ENCODE peak calls at places on chromosome 22, in five cellular contexts. H is IMR-90, J is upper lobe of left lung, O is stomach, E is transverse colon. R is an unnamed sample.

GRCh38 chr22:45842141-45842831 is 134.7 kb downstream of the WNT7B start:
- DNase-seq in H (peak; percentile 77), O (no peak), J (no peak), E (no peak), R (no peak)

GRCh38 chr22:38317995-38318715 is 922 bp upstream of the CSNK1E start:
- DNase-seq in H (peak; percentile 93), E (peak; percentile 85), J (no peak), O (peak; percentile 71), R (peak; percentile 58)

GRCh38 chr22:29511126-29511854 is 31.3 kb downstream of the NEFH start:
- DNase-seq in O (no peak), E (no peak), J (no peak), H (no peak), R (no peak)

GRCh38 chr22:45974498-45974897 is 2.5 kb downstream of the WNT7B start:
- DNase-seq in O (no peak), E (no peak), J (peak; percentile 58), H (no peak), R (no peak)

GRCh38 chr22:39097098-39098020 is at the start of gene APOBEC3H:
- DNase-seq in H (no peak), O (no peak), E (peak; percentile 41), J (peak; percentile 77), R (no peak)

GRCh38 chr22:48704335-48704734 is 1123.3 kb downstream of the BRD1 start:
- DNase-seq in H (no peak), E (no peak), J (peak; percentile 28), O (no peak), R (peak; percentile 26)

GRCh38 chr22:36360871-36361383 is 26.8 kb downstream of the MYH9 start:
- DNase-seq in O (no peak), E (no peak), J (no peak), H (peak; percentile 76), R (no peak)

GRCh38 chr22:24816841-24817240 is 10.8 kb downstream of the SGSM1 start:
- DNase-seq in H (no peak), O (no peak), E (peak; percentile 19), J (no peak), R (no peak)

GRCh38 chr22:46162771-46163170 is 12.4 kb downstream of the PPARA start:
- DNase-seq in E (no peak), J (no peak), H (no peak), O (peak; percentile 68), R (peak; percentile 79)

GRCh38 chr22:40256501-40256900 is 78.8 kb downstream of the TNRC6B start:
- DNase-seq in O (no peak), E (no peak), J (no peak), H (no peak), R (no peak)

GRCh38 chr22:21902296-21903087 is 35.0 kb upstream of the MAPK1 start:
- DNase-seq in H (no peak), E (no peak), J (no peak), O (no peak), R (peak; percentile 7)

GRCh38 chr22:35410663-35411034 is 10.7 kb downstream of the MCM5 start:
- DNase-seq in O (no peak), J (no peak), H (no peak), E (no peak), R (no peak)

GRCh38 chr22:38753894-38754246 is 1.9 kb downstream of the SUN2 start:
- DNase-seq in H (no peak), E (no peak), O (no peak), J (no peak), R (peak; percentile 77)

GRCh38 chr22:45535400-45535799 is 32.7 kb downstream of the FBLN1 start:
- DNase-seq in O (no peak), J (no peak), E (no peak), H (no peak), R (no peak)

GRCh38 chr22:46019351-46019750 is 42.4 kb upstream of the WNT7B start:
- DNase-seq in H (no peak), E (peak; percentile 3), O (no peak), J (no peak), R (peak; percentile 18)

GRCh38 chr22:44024288-44024908 is at the start of gene PARVB:
- DNase-seq in H (no peak), E (peak; percentile 17), O (no peak), J (peak; percentile 91), R (peak; percentile 65)

GRCh38 chr22:30565341-30565740 is 9.1 kb downstream of the GAL3ST1 start:
- DNase-seq in O (no peak), J (no peak), H (peak; percentile 16), E (no peak), R (no peak)

GRCh38 chr22:44493206-44493605 is 4.8 kb downstream of the RTL6 start:
- DNase-seq in E (no peak), J (no peak), H (no peak), O (no peak), R (no peak)

GRCh38 chr22:37186228-37186996 is 1.6 kb downstream of the C1QTNF6 start:
- DNase-seq in E (no peak), H (peak; percentile 88), O (no peak), J (no peak), R (no peak)

GRCh38 chr22:38298312-38299000 is 18.8 kb downstream of the CSNK1E start:
- DNase-seq in J (peak; percentile 88), O (no peak), H (peak; percentile 88), E (no peak), R (no peak)

GRCh38 chr22:38071421-38072321 is 12.3 kb downstream of the SLC16A8 start:
- DNase-seq in H (no peak), J (no peak), E (no peak), O (no peak), R (no peak)

GRCh38 chr22:20247608-20248171 is 20.4 kb downstream of the RTN4R start:
- DNase-seq in E (no peak), J (no peak), O (no peak), H (no peak), R (peak; percentile 83)

GRCh38 chr22:20249797-20250354 is 18.2 kb downstream of the RTN4R start:
- DNase-seq in H (peak; percentile 39), O (no peak), E (no peak), J (no peak), R (no peak)

GRCh38 chr22:20247010-20247505 is 21.1 kb downstream of the RTN4R start:
- DNase-seq in O (no peak), J (peak; percentile 50), H (peak; percentile 39), E (no peak), R (peak; percentile 87)

GRCh38 chr22:20246368-20247009 is 21.6 kb downstream of the RTN4R start:
- DNase-seq in H (no peak), O (no peak), E (no peak), J (peak; percentile 69), R (no peak)

GRCh38 chr22:20248461-20248959 is 19.6 kb downstream of the RTN4R start:
- DNase-seq in O (no peak), H (no peak), J (peak; percentile 71), E (no peak), R (no peak)
- H3K4me1 ChIP-seq in O (peaks cover 23% of the 10 kb centered on the region), H (peaks cover 2% of the 10 kb centered on the region), J (peaks cover 11% of the 10 kb centered on the region), E (peaks cover 14% of the 10 kb centered on the region), R (no peaks in the 10 kb centered on the region)

GRCh38 chr22:20804650-20805049 is 30.7 kb downstream of the SERPIND1 start:
- DNase-seq in O (no peak), J (no peak), E (no peak), H (no peak), R (peak; percentile 17)

GRCh38 chr22:20802452-20802851 is 28.5 kb downstream of the SERPIND1 start:
- DNase-seq in O (no peak), J (no peak), E (no peak), H (no peak), R (no peak)

GRCh38 chr22:20805972-20806471 is 32.1 kb downstream of the SERPIND1 start:
- DNase-seq in E (no peak), J (no peak), O (no peak), H (peak; percentile 10), R (peak; percentile 25)

GRCh38 chr22:20802922-20803553 is 29.1 kb downstream of the SERPIND1 start:
- DNase-seq in O (no peak), E (no peak), H (no peak), J (no peak), R (no peak)

DNA sequence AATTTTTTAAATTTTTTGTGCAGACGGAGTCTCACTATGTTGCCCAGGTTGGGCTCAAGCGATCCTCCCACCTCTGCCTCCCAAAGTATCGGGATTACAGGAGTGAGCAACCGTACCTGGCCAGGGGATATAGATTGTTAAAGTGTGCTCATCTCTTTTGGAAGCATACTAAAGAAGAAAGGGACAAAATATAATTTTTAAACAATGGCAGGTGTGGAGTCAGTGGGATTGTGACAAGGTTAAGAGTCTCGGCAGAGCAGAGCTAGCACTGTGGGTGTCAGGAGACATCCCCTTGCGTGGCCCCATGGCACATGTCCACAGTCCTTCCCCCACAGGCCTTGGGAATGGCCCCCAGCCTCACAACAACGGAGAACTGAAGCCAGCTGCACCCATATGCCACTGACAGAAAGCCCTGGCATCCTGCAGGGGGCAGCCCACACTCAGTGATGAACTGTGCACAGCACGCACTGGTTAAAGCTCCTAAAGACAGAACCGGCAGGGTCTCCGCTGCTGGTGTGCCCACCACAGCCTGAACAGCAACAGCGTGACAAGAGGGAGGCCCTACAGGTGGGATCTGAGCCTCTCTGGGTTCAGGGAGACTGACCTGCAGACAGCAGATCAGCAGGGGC is 29.9 kb downstream of the SERPIND1 start:
- DNase-seq in H (peak; percentile 44), E (peak; percentile 35), J (no peak), O (peak; percentile 40), R (peak; percentile 54)
- TF ChIP-seq CTCF in H (peak; percentile 60), E (peak; percentile 33), J (no peak), O (no peak), R (peak; percentile 73)

GRCh38 chr22:50528682-50529415 is 963 bp downstream of the TYMP start:
- DNase-seq in E (peak; percentile 26), H (no peak), O (no peak), J (peak; percentile 65), R (no peak)

GRCh38 chr22:50527921-50528681 is 1.7 kb downstream of the TYMP start:
- DNase-seq in E (no peak), O (no peak), J (no peak), H (no peak), R (peak; percentile 51)

GRCh38 chr22:50530280-50530856 is 556 bp upstream of the TYMP start:
- DNase-seq in O (peak; percentile 91), H (peak; percentile 44), E (peak; percentile 88), J (no peak), R (peak; percentile 93)

GRCh38 chr22:50530857-50531545 is 1.2 kb upstream of the TYMP start:
- DNase-seq in O (peak; percentile 91), E (peak; percentile 93), H (peak; percentile 63), J (peak; percentile 95), R (peak; percentile 94)

DNA sequence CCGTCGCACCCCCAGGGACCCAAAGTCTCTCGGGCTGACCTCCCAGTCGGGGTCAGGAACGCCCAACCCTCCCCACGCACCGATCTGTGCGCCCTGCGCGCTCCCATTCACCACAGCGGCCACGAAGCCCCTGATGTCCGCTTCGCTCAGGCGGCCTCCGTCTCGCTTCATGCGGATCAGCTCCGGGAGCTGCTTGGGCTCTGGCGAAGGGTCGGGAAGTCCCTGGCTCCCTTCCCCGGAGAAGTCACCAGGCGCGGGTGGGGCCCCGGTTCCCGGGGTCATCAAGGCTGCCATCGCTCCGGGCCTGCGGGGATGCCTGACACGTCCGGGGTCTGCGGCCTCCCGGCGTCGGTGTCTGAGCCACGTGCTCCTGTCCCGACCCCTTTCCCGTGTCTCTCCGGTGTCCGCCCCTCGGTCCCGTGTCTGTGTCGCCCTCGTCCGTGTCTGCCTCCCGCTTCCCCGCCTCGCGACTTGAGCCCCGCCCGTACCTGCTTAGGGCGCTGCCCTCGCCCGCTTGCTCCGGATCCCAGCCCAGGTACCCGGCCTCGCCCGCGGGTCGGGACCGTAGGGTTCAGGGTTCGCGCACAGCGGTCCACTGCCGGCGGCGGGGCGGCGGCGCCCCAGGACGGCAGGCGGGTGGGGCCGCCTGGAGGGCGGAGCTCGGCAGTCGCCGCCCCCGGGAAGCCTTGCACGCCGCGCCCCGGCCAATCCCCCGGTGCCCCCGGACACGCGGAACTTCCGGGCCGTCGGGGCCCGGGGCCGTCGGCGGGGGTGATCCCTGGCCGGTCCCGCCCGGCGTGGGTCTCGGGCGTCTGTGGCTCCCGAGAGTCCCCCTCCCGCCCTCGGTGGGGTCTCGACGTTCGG is at the start of gene TYMP:
- DNase-seq in E (peak; percentile 90), O (peak; percentile 83), H (no peak), J (peak; percentile 97), R (peak; percentile 90)
- TF ChIP-seq POLR2A in E (peak; percentile 27), O (no peak), H (no peak), J (peak; percentile 65), R (peak; percentile 88)

GRCh38 chr22:43011079-43011478 is 3.9 kb downstream of the PACSIN2 start:
- DNase-seq in J (no peak), H (no peak), O (peak; percentile 57), E (no peak), R (no peak)
- H3K4me1 ChIP-seq in J (peaks cover 30% of the 10 kb centered on the region), H (peaks cover 18% of the 10 kb centered on the region), O (peaks cover 55% of the 10 kb centered on the region), E (peaks cover 79% of the 10 kb centered on the region), R (no peaks in the 10 kb centered on the region)